ENCODE peak calls at places on chromosome 10, in five cellular contexts. One of them, this sample, is unnamed.
A peak's percentile ranks its signal among the peaks of the same experiment; 100 is the strongest.

GRCh38 chr10:121188005-121188404 is 336.8 kb downstream of the WDR11 start:
- DNase-seq in vagina: no peak
- DNase-seq in COR-L47: no peak
- DNase-seq in smooth muscle cell of the brain vasculature: no peak
- DNase-seq in activated naive CD4-positive, alpha-beta T cell treated with anti-CD3 and anti-CD28 coated beads for 36 hours: no peak
- DNase-seq in this sample: no peak

GRCh38 chr10:75302029-75302428 is 66.3 kb upstream of the COMTD1 start:
- DNase-seq in COR-L47: no peak
- DNase-seq in smooth muscle cell of the brain vasculature: no peak
- DNase-seq in vagina: no peak
- DNase-seq in activated naive CD4-positive, alpha-beta T cell treated with anti-CD3 and anti-CD28 coated beads for 36 hours: no peak
- DNase-seq in this sample: no peak

GRCh38 chr10:76786673-76787072 is 850.9 kb downstream of the KCNMA1 start:
- DNase-seq in activated naive CD4-positive, alpha-beta T cell treated with anti-CD3 and anti-CD28 coated beads for 36 hours: no peak
- DNase-seq in COR-L47: no peak
- DNase-seq in vagina: no peak
- DNase-seq in smooth muscle cell of the brain vasculature: no peak
- DNase-seq in this sample: no peak

GRCh38 chr10:80177781-80178636 is 27.3 kb downstream of the ANXA11 start:
- DNase-seq in activated naive CD4-positive, alpha-beta T cell treated with anti-CD3 and anti-CD28 coated beads for 36 hours: no peak
- DNase-seq in COR-L47: no peak
- DNase-seq in vagina: no peak
- DNase-seq in smooth muscle cell of the brain vasculature: no peak
- DNase-seq in this sample: no peak

GRCh38 chr10:21807162-21807561 is 196.4 kb downstream of the DNAJC1 start:
- DNase-seq in COR-L47: no peak
- DNase-seq in smooth muscle cell of the brain vasculature: no peak
- DNase-seq in vagina: no peak
- DNase-seq in activated naive CD4-positive, alpha-beta T cell treated with anti-CD3 and anti-CD28 coated beads for 36 hours: no peak
- DNase-seq in this sample: no peak

GRCh38 chr10:102334106-102334505 is 61.4 kb upstream of the NFKB2 start:
- DNase-seq in vagina: no peak
- DNase-seq in COR-L47: no peak
- DNase-seq in activated naive CD4-positive, alpha-beta T cell treated with anti-CD3 and anti-CD28 coated beads for 36 hours: no peak
- DNase-seq in smooth muscle cell of the brain vasculature: no peak
- DNase-seq in this sample: no peak

GRCh38 chr10:126646101-126646500 is 24.4 kb downstream of the C10orf90 start:
- DNase-seq in activated naive CD4-positive, alpha-beta T cell treated with anti-CD3 and anti-CD28 coated beads for 36 hours: no peak
- DNase-seq in COR-L47: no peak
- DNase-seq in vagina: no peak
- DNase-seq in smooth muscle cell of the brain vasculature: no peak
- DNase-seq in this sample: peak; percentile 45

GRCh38 chr10:29279779-29280535 is 8.9 kb upstream of the LYZL1 start:
- DNase-seq in vagina: no peak
- DNase-seq in smooth muscle cell of the brain vasculature: no peak
- DNase-seq in COR-L47: no peak
- DNase-seq in activated naive CD4-positive, alpha-beta T cell treated with anti-CD3 and anti-CD28 coated beads for 36 hours: no peak
- DNase-seq in this sample: no peak

GRCh38 chr10:74081192-74081803 is 69.3 kb downstream of the AP3M1 start:
- DNase-seq in smooth muscle cell of the brain vasculature: peak; percentile 36
- DNase-seq in COR-L47: no peak
- DNase-seq in vagina: no peak
- DNase-seq in activated naive CD4-positive, alpha-beta T cell treated with anti-CD3 and anti-CD28 coated beads for 36 hours: peak; percentile 56
- DNase-seq in this sample: no peak

GRCh38 chr10:62805139-62806092 is 896 bp downstream of the ADO start:
- DNase-seq in vagina: no peak
- DNase-seq in activated naive CD4-positive, alpha-beta T cell treated with anti-CD3 and anti-CD28 coated beads for 36 hours: no peak
- DNase-seq in smooth muscle cell of the brain vasculature: no peak
- DNase-seq in COR-L47: peak; percentile 63
- DNase-seq in this sample: no peak

GRCh38 chr10:22700489-22700888 is 13.9 kb downstream of the PIP4K2A start:
- DNase-seq in vagina: no peak
- DNase-seq in activated naive CD4-positive, alpha-beta T cell treated with anti-CD3 and anti-CD28 coated beads for 36 hours: no peak
- DNase-seq in COR-L47: no peak
- DNase-seq in smooth muscle cell of the brain vasculature: no peak
- DNase-seq in this sample: no peak

GRCh38 chr10:33478675-33479125 is 144.2 kb upstream of the NRP1 start:
- DNase-seq in COR-L47: no peak
- DNase-seq in smooth muscle cell of the brain vasculature: no peak
- DNase-seq in vagina: no peak
- DNase-seq in activated naive CD4-positive, alpha-beta T cell treated with anti-CD3 and anti-CD28 coated beads for 36 hours: no peak
- DNase-seq in this sample: no peak

GRCh38 chr10:48474764-48475365 is 130.0 kb downstream of the ARHGAP22 start:
- DNase-seq in activated naive CD4-positive, alpha-beta T cell treated with anti-CD3 and anti-CD28 coated beads for 36 hours: no peak
- DNase-seq in COR-L47: no peak
- DNase-seq in vagina: no peak
- DNase-seq in smooth muscle cell of the brain vasculature: no peak
- DNase-seq in this sample: no peak

GRCh38 chr10:103703941-103704919 is 151.1 kb downstream of the SH3PXD2A start:
- DNase-seq in vagina: no peak
- DNase-seq in COR-L47: no peak
- DNase-seq in activated naive CD4-positive, alpha-beta T cell treated with anti-CD3 and anti-CD28 coated beads for 36 hours: no peak
- DNase-seq in smooth muscle cell of the brain vasculature: no peak
- DNase-seq in this sample: no peak

This sample was measured in HS-5.